ENCODE peak calls at places on chromosomes 13 and 19, in ten cellular contexts. A, P, I, C, Q, G, E, H, D and J are unnamed samples.
A peak's percentile ranks its signal among the peaks of the same experiment; 100 is the strongest.

GRCh38 chr13:75324413-75324940 is 157.5 kb downstream of the TBC1D4 start:
- DNase-seq in G (no peak), C (no peak), H (no peak), E (no peak), A (no peak), P (no peak), D (no peak), I (no peak), Q (no peak), J (no peak)

GRCh38 chr19:50551713-50552187 is 16.5 kb downstream of the LRRC4B start:
- DNase-seq in I (peak; percentile 84), C (no peak), Q (peak; percentile 66), P (no peak), E (no peak), D (no peak), A (no peak), G (no peak), H (no peak), J (no peak)

GRCh38 chr13:100633461-100633860 is 41.1 kb downstream of the TMTC4 start:
- DNase-seq in E (no peak), C (no peak), I (no peak), P (peak; percentile 69), D (peak; percentile 27), A (peak; percentile 94), G (no peak), Q (no peak), H (no peak), J (no peak)

GRCh38 chr13:90447735-90448103 is 899.8 kb upstream of the MIR17HG start:
- DNase-seq in G (no peak), A (peak; percentile 75), Q (no peak), H (no peak), I (no peak), C (no peak), D (peak; percentile 44), P (peak; percentile 90), E (no peak), J (no peak)

GRCh38 chr19:2540646-2541454 is 64.9 kb downstream of the GADD45B start:
- DNase-seq in A (peak; percentile 100), C (peak; percentile 97), I (no peak), D (peak; percentile 97), G (peak; percentile 93), P (peak; percentile 99), E (no peak), Q (no peak), H (no peak), J (no peak)

GRCh38 chr19:5182811-5183210 is 157.8 kb downstream of the PTPRS start:
- DNase-seq in Q (no peak), A (peak; percentile 13), P (no peak), D (no peak), E (no peak), I (no peak), G (no peak), C (no peak), H (no peak), J (no peak)

GRCh38 chr19:29664753-29665214 is 477 bp upstream of the PLEKHF1 start:
- DNase-seq in C (no peak), G (no peak), Q (no peak), H (no peak), A (no peak), D (no peak), I (no peak), P (no peak), E (no peak), J (no peak)

GRCh38 chr19:29806098-29806866 is 5.5 kb upstream of the CCNE1 start:
- DNase-seq in P (no peak), E (peak; percentile 25), G (no peak), H (no peak), C (peak; percentile 91), I (no peak), D (peak; percentile 32), A (peak; percentile 20), Q (no peak), J (no peak)

GRCh38 chr19:18868380-18869230 is 27.4 kb downstream of the CERS1 start:
- DNase-seq in Q (peak; percentile 45), D (no peak), C (no peak), I (no peak), G (no peak), A (no peak), P (no peak), H (no peak), E (no peak), J (no peak)

GRCh38 chr19:2923510-2923909 is 21.3 kb downstream of the ZNF77 start:
- DNase-seq in A (peak; percentile 99), I (no peak), H (no peak), Q (no peak), C (no peak), G (no peak), D (no peak), P (peak; percentile 34), E (no peak), J (no peak)

GRCh38 chr19:50777830-50778303 is 7.6 kb downstream of the GPR32 start:
- DNase-seq in G (no peak), E (no peak), A (peak; percentile 8), D (peak; percentile 11), I (no peak), Q (no peak), H (peak; percentile 14), C (no peak), P (peak; percentile 41), J (no peak)